ENCODE peak calls at places on chromosomes 16 and 17, in eight cellular contexts. B is astrocyte of the hippocampus; O is CD4-positive, alpha-beta T cell; Q is NCI-H446 treated with DMSO at 0.1 percent for 48 hours; H is stomach; J is EL; N is mesothelial cell of epicardium; D is AG08395. G is an unnamed sample.

GRCh38 chr17:38907930-38908675 is 17.3 kb upstream of the LASP1NB start:
- DNase-seq in B (no peak), N (no peak), H (no peak), D (no peak), O (no peak), J (no peak), Q (no peak), G (no peak)

GRCh38 chr17:8188408-8188839 is 1.6 kb downstream of the BORCS6 start:
- DNase-seq in O (peak; percentile 9), D (no peak), J (no peak), N (no peak), H (no peak), B (no peak), Q (no peak), G (no peak)

GRCh38 chr16:20928774-20929411 is 28.3 kb downstream of the LYRM1 start:
- DNase-seq in Q (no peak), B (no peak), H (no peak), J (no peak), D (peak; percentile 63), N (no peak), O (no peak), G (no peak)

GRCh38 chr16:58661199-58661830 is 23.3 kb downstream of the SLC38A7 start:
- DNase-seq in O (no peak), J (peak; percentile 89), N (no peak), B (peak; percentile 92), Q (peak; percentile 31), H (peak; percentile 41), D (peak; percentile 95), G (no peak)

GRCh38 chr17:18961634-18962493 is 9.9 kb downstream of the SLC5A10 start:
- DNase-seq in N (no peak), O (no peak), J (peak; percentile 25), D (no peak), H (no peak), B (peak; percentile 50), Q (no peak), G (no peak)

GRCh38 chr17:42849031-42849430 is 2.0 kb upstream of the AOC3 start:
- DNase-seq in Q (no peak), J (no peak), H (no peak), N (no peak), D (no peak), B (no peak), O (no peak), G (no peak)

GRCh38 chr16:16139061-16139460 is 84.2 kb downstream of the ABCC6 start:
- DNase-seq in Q (no peak), H (no peak), N (no peak), J (no peak), D (no peak), O (no peak), B (no peak), G (no peak)

GRCh38 chr17:28282596-28282995 is 36.4 kb upstream of the TMEM97 start:
- DNase-seq in Q (peak; percentile 56), J (peak; percentile 87), N (no peak), B (peak; percentile 74), O (no peak), D (peak; percentile 24), H (no peak), G (no peak)

GRCh38 chr17:49548506-49549310 is 27.0 kb upstream of the NXPH3 start:
- DNase-seq in B (peak; percentile 53), O (no peak), H (peak; percentile 55), Q (no peak), N (no peak), D (peak; percentile 69), J (peak; percentile 35), G (no peak)

GRCh38 chr16:88317619-88317977 is 65.2 kb upstream of the ZNF469 start:
- DNase-seq in D (peak; percentile 77), O (no peak), Q (no peak), H (no peak), J (peak; percentile 65), N (no peak), B (no peak), G (no peak)

GRCh38 chr17:39994448-39994847 is 13.8 kb downstream of the PSMD3 start:
- DNase-seq in J (no peak), H (no peak), Q (no peak), B (no peak), N (no peak), O (no peak), D (no peak), G (no peak)

GRCh38 chr17:44348234-44348987 is 3.3 kb downstream of the GRN start:
- DNase-seq in O (no peak), J (peak; percentile 66), B (no peak), Q (no peak), H (no peak), D (peak; percentile 73), N (no peak), G (no peak)

GRCh38 chr16:239948-240277 is 5.3 kb downstream of the FAM234A start:
- DNase-seq in H (no peak), N (no peak), D (no peak), O (no peak), Q (no peak), B (no peak), J (no peak), G (no peak)

GRCh38 chr17:19306160-19307111 is 56.1 kb downstream of the B9D1 start:
- DNase-seq in H (peak; percentile 30), N (no peak), B (no peak), Q (no peak), J (no peak), D (no peak), O (peak; percentile 7), G (no peak)

GRCh38 chr17:50192116-50192872 is 9.1 kb downstream of the COL1A1 start:
- DNase-seq in J (no peak), N (no peak), H (no peak), O (no peak), D (no peak), Q (no peak), B (no peak), G (no peak)

GRCh38 chr17:40347319-40348135 is 17.0 kb downstream of the GJD3 start:
- DNase-seq in H (no peak), B (no peak), D (no peak), Q (no peak), N (no peak), J (no peak), O (no peak), G (no peak)

GRCh38 chr16:53369921-53370320 is 64.3 kb upstream of the RBL2 start:
- DNase-seq in N (no peak), O (no peak), D (no peak), Q (no peak), J (peak; percentile 17), B (no peak), H (no peak), G (no peak)

GRCh38 chr17:8393470-8394231 is 4.0 kb downstream of the RNF222 start:
- DNase-seq in Q (no peak), B (peak; percentile 28), O (no peak), N (no peak), D (no peak), J (peak; percentile 32), H (no peak), G (no peak)

GRCh38 chr17:19290047-19290705 is 53.0 kb downstream of the EPN2 start:
- DNase-seq in D (no peak), J (no peak), B (no peak), Q (no peak), O (no peak), H (no peak), N (no peak), G (no peak)

GRCh38 chr17:42361781-42362186 is 26.5 kb downstream of the STAT3 start:
- DNase-seq in Q (no peak), D (no peak), O (no peak), H (no peak), J (no peak), N (no peak), B (peak; percentile 23), G (no peak)

GRCh38 chr16:31083081-31083480 is 5.7 kb downstream of the PRSS53 start:
- DNase-seq in N (no peak), Q (no peak), J (no peak), O (no peak), H (no peak), D (no peak), B (no peak), G (no peak)

GRCh38 chr17:78563189-78564145 is 13.7 kb downstream of the DNAH17 start:
- DNase-seq in D (no peak), B (peak; percentile 8), Q (peak; percentile 8), J (no peak), H (peak; percentile 71), N (no peak), O (no peak), G (no peak)

GRCh38 chr17:27917000-27917399 is 23.8 kb upstream of the LYRM9 start:
- DNase-seq in H (no peak), B (no peak), D (no peak), Q (no peak), O (no peak), J (no peak), N (no peak), G (no peak)

GRCh38 chr16:46830417-46830901 is 521 bp downstream of the C16orf87 start:
- DNase-seq in D (no peak), H (peak; percentile 46), O (peak; percentile 5), N (no peak), J (no peak), Q (no peak), B (peak; percentile 65), G (peak; percentile 87)

GRCh38 chr17:78387982-78388941 is 9.8 kb downstream of the PGS1 start:
- DNase-seq in H (no peak), N (no peak), B (peak; percentile 63), D (no peak), J (no peak), Q (no peak), O (no peak), G (no peak)

GRCh38 chr16:56989988-56990387 is 631 bp downstream of the NLRC5 start:
- DNase-seq in J (no peak), B (no peak), N (no peak), Q (no peak), D (no peak), O (no peak), H (no peak), G (no peak)